ENCODE peak calls at places on chromosomes 4 and X, in eight cellular contexts. Q is pancreas, P is B cell, X is mammary epithelial cell, Z is progenitor cell of endocrine pancreas, M is GM12865, B is fibroblast of mammary gland, D is suprapubic skin. W is an unnamed sample.
A peak's percentile ranks its signal among the peaks of the same experiment; 100 is the strongest.

GRCh38 chrX:139932077-139932900 is 564 bp downstream of the ATP11C start:
- DNase-seq in Q (peak; percentile 79), P (peak; percentile 69), X (peak; percentile 35), Z (peak; percentile 61), M (peak; percentile 54), B (no peak), D (peak; percentile 74), W (peak; percentile 52)

GRCh38 chr4:108743021-108743420 is 19.8 kb downstream of the ETNPPL start:
- DNase-seq in Q (no peak), P (no peak), X (no peak), Z (no peak), M (no peak), B (no peak), D (no peak), W (no peak)

GRCh38 chr4:144967161-144967560 is 130.8 kb downstream of the ANAPC10 start:
- DNase-seq in Q (no peak), P (no peak), X (peak; percentile 85), Z (no peak), M (peak; percentile 60), B (no peak), D (no peak), W (no peak)

GRCh38 chr4:154415313-154415712 is 76.3 kb downstream of the DCHS2 start:
- DNase-seq in Q (no peak), P (no peak), X (no peak), Z (no peak), M (no peak), B (no peak), D (no peak), W (no peak)

GRCh38 chr4:56038763-56039162 is 90.0 kb downstream of the CEP135 start:
- DNase-seq in Q (no peak), P (no peak), X (peak; percentile 14), Z (no peak), M (no peak), B (no peak), D (no peak), W (no peak)

GRCh38 chr4:158895797-158896442 is 127.1 kb downstream of the FNIP2 start:
- DNase-seq in Q (no peak), P (no peak), X (peak; percentile 5), Z (no peak), M (no peak), B (peak; percentile 35), D (no peak), W (peak; percentile 30)

GRCh38 chrX:22409418-22409817 is 136.7 kb downstream of the CBLL2 start:
- DNase-seq in Q (no peak), P (no peak), X (no peak), Z (no peak), M (no peak), B (no peak), D (no peak), W (no peak)

GRCh38 chr4:89024051-89024675 is 32.8 kb downstream of the FAM13A start:
- DNase-seq in Q (no peak), P (peak; percentile 71), X (peak; percentile 60), Z (peak; percentile 25), M (peak; percentile 80), B (peak; percentile 87), D (no peak), W (no peak)

GRCh38 chr4:12889054-12889453 is 595.1 kb downstream of the RAB28 start:
- DNase-seq in Q (no peak), P (no peak), X (peak; percentile 28), Z (no peak), M (no peak), B (peak; percentile 34), D (no peak), W (no peak)

GRCh38 chrX:15143050-15143824 is 126.6 kb downstream of the ASB9 start:
- DNase-seq in Q (no peak), P (peak; percentile 62), X (peak; percentile 34), Z (no peak), M (peak; percentile 49), B (peak; percentile 42), D (no peak), W (no peak)

GRCh38 chrX:132022863-132023116 is 312 bp upstream of the STK26 start:
- DNase-seq in Q (no peak), P (no peak), X (no peak), Z (no peak), M (no peak), B (no peak), D (peak; percentile 56), W (no peak)

GRCh38 chrX:132023896-132024386 is 839 bp downstream of the STK26 start:
- DNase-seq in Q (no peak), P (peak; percentile 55), X (peak; percentile 37), Z (no peak), M (peak; percentile 85), B (peak; percentile 17), D (no peak), W (peak; percentile 48)

GRCh38 chrX:132023117-132023895 is at the start of gene STK26:
- DNase-seq in Q (peak; percentile 85), P (peak; percentile 80), X (peak; percentile 76), Z (peak; percentile 79), M (peak; percentile 83), B (peak; percentile 56), D (peak; percentile 84), W (peak; percentile 64)

GRCh38 chrX:132025085-132025484 is 2.0 kb downstream of the STK26 start:
- DNase-seq in Q (no peak), P (peak; percentile 6), X (no peak), Z (no peak), M (no peak), B (no peak), D (no peak), W (no peak)

DNA sequence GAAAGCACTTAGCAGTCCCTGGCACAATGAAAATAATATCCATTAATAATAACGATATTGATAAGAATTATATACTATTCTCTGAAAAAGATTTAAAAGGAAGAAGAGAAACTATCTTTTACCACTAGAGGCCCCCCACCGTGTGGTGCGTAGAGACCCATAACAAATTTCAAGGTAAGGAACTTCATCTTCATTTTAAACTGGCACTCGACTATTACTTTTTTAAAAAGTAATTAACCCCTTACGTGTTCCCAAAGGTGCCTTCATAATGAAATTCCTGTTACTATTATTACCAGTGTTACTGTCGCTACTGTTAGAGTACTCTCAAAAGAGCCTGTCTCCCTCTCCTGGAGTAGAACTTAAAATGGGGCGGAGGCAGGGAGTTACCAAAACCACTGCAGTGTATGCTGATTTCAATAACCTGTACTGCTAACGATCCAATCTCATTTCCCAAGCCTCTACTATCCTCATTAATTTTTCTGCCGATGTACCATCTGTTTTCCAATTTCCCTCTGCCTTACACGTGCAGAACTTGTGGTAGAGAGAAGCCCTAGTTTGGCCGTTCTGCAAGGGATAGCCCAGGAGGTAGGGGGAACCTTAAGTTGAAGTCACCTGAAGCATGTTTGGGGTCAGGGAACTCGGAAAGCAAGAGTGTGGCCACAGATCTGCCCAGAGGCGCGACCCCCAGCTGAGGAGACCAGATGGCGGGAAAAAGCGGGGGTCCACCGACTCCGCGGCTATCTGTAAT is 813 bp upstream of the STK26 start:
- DNase-seq in Q (no peak), P (peak; percentile 33), X (peak; percentile 26), Z (no peak), M (peak; percentile 34), B (no peak), D (no peak), W (no peak)
- TF ChIP-seq CTCF in Q (no peak), P (peak; percentile 64), X (peak; percentile 22), Z (peak; percentile 46), M (peak; percentile 33), B (peak; percentile 41), D (no peak), W (peak; percentile 40)

GRCh38 chrX:118677318-118677717 is 50.1 kb upstream of the IL13RA1 start:
- DNase-seq in Q (no peak), P (no peak), X (no peak), Z (no peak), M (no peak), B (no peak), D (no peak), W (no peak)

GRCh38 chrX:118682258-118683014 is 45.0 kb upstream of the IL13RA1 start:
- DNase-seq in Q (no peak), P (no peak), X (peak; percentile 10), Z (no peak), M (no peak), B (no peak), D (no peak), W (no peak)

GRCh38 chrX:118675336-118675965 is 52.0 kb upstream of the IL13RA1 start:
- DNase-seq in Q (no peak), P (no peak), X (no peak), Z (no peak), M (no peak), B (no peak), D (no peak), W (no peak)

GRCh38 chrX:118675966-118676349 is 51.4 kb upstream of the IL13RA1 start:
- DNase-seq in Q (no peak), P (no peak), X (no peak), Z (no peak), M (no peak), B (no peak), D (no peak), W (no peak)

DNA sequence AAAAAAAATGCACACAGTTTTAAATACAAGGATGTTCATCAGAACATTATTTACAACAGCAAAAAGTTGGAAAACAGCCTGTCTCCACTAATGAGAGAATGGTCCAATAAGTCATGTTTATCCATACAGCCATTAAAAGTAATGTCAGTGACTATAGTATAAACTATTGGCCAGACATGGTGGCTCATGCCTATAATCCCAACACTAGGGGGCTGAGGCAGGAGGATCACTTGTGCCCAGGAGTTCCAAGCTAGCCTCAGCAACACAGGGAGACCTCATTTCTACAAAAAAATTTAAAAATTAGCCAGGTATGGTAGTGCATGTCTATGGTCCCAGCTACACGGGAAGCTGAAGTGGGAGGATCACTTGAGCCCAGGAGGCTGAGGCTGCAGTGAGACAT is 48.1 kb upstream of the IL13RA1 start:
- DNase-seq in Q (no peak), P (peak; percentile 4), X (no peak), Z (no peak), M (no peak), B (no peak), D (no peak), W (no peak)
- TF ChIP-seq CTCF in Q (no peak), P (no peak), X (no peak), Z (no peak), M (no peak), B (no peak), D (no peak), W (no peak)

GRCh38 chr4:48705609-48706008 is 74.5 kb downstream of the FRYL start:
- DNase-seq in Q (no peak), P (no peak), X (no peak), Z (no peak), M (no peak), B (no peak), D (no peak), W (no peak)
- TF ChIP-seq CTCF in Q (no peak), P (no peak), X (no peak), Z (no peak), M (no peak), B (no peak), D (no peak), W (no peak)

GRCh38 chr4:150589174-150589573 is 7.2 kb downstream of the MAB21L2 start:
- DNase-seq in Q (no peak), P (no peak), X (no peak), Z (no peak), M (no peak), B (no peak), D (no peak), W (no peak)

GRCh38 chr4:150588341-150588740 is 6.4 kb downstream of the MAB21L2 start:
- DNase-seq in Q (no peak), P (no peak), X (no peak), Z (no peak), M (no peak), B (no peak), D (no peak), W (no peak)

GRCh38 chr4:150593996-150594395 is 12.0 kb downstream of the MAB21L2 start:
- DNase-seq in Q (no peak), P (no peak), X (no peak), Z (no peak), M (no peak), B (peak; percentile 34), D (no peak), W (no peak)

GRCh38 chr4:150591904-150592303 is 10.0 kb downstream of the MAB21L2 start:
- DNase-seq in Q (no peak), P (no peak), X (no peak), Z (no peak), M (no peak), B (no peak), D (no peak), W (no peak)

GRCh38 chr4:150591284-150591874 is 9.4 kb downstream of the MAB21L2 start:
- DNase-seq in Q (no peak), P (no peak), X (no peak), Z (no peak), M (no peak), B (no peak), D (no peak), W (no peak)
- TF ChIP-seq CTCF in Q (no peak), P (no peak), X (no peak), Z (no peak), M (no peak), B (no peak), D (no peak), W (no peak)

W was measured in natural killer cell.